ENCODE peak calls at places on chromosome 19, in eight cellular contexts. W is fibroblast of the aortic adventitia; E is foreskin fibroblast; S is AG08395; V is NCI-H2029; C is CD8-positive, alpha-beta T cell; D is activated CD8-positive, alpha-beta memory T cell treated with anti-CD3 and anti-CD28 coated beads for 24 hours; R is ovary. K is an unnamed sample.

GRCh38 chr19:2053601-2054389 is 2.8 kb upstream of the MKNK2 start:
- DNase-seq in E (no peak), V (peak), R (peak), W (peak), C (no peak), S (no peak), D (no peak), K (peak)

GRCh38 chr19:9881720-9882119 is 46.6 kb downstream of the PIN1 start:
- DNase-seq in V (no peak), E (no peak), W (no peak), D (no peak), S (no peak), C (no peak), R (no peak), K (peak)

GRCh38 chr19:19826875-19827274 is 5.3 kb upstream of the ZNF506 start:
- DNase-seq in V (no peak), E (no peak), D (no peak), C (no peak), R (no peak), W (no peak), S (no peak), K (no peak)

GRCh38 chr19:3098515-3099346 is 4.6 kb downstream of the GNA11 start:
- DNase-seq in R (peak), E (peak), S (peak), D (no peak), C (no peak), V (no peak), W (peak), K (peak)

GRCh38 chr19:2896694-2897093 is 4.0 kb upstream of the ZNF57 start:
- DNase-seq in W (no peak), S (no peak), E (no peak), D (no peak), V (no peak), R (no peak), C (no peak), K (no peak)

GRCh38 chr19:46067691-46068090 is 26.9 kb upstream of the IGFL4 start:
- DNase-seq in V (no peak), R (no peak), E (no peak), S (no peak), W (no peak), C (no peak), D (no peak), K (no peak)

GRCh38 chr19:6272411-6272791 is 7.4 kb downstream of the MLLT1 start:
- DNase-seq in R (peak), E (no peak), D (no peak), S (no peak), C (no peak), W (no peak), V (no peak), K (no peak)

GRCh38 chr19:14473073-14473790 is 1.9 kb downstream of the PTGER1 start:
- DNase-seq in W (no peak), D (peak), C (no peak), R (no peak), V (no peak), E (no peak), S (no peak), K (no peak)

GRCh38 chr19:54882758-54883157 is 8.7 kb downstream of the FCAR start:
- DNase-seq in E (no peak), V (no peak), W (no peak), S (no peak), D (no peak), R (no peak), C (no peak), K (no peak)

GRCh38 chr19:30064021-30064699 is 122.1 kb downstream of the URI1 start:
- DNase-seq in R (no peak), D (peak), V (peak), S (no peak), W (no peak), C (no peak), E (no peak), K (no peak)

GRCh38 chr19:46288896-46289588 is 7.8 kb upstream of the HIF3A start:
- DNase-seq in R (no peak), W (peak), D (no peak), V (peak), E (peak), S (peak), C (no peak), K (no peak)

GRCh38 chr19:38964738-38965137 is 10.8 kb downstream of the FBXO17 start:
- DNase-seq in C (no peak), E (no peak), V (no peak), D (no peak), R (no peak), W (no peak), S (no peak), K (no peak)

GRCh38 chr19:51018745-51019543 is 565 bp downstream of the KLK10 start:
- DNase-seq in C (no peak), W (no peak), D (no peak), E (no peak), S (no peak), R (peak), V (no peak), K (no peak)

GRCh38 chr19:48668332-48668731 is 4.5 kb downstream of the NTN5 start:
- DNase-seq in S (no peak), V (no peak), R (no peak), E (no peak), C (no peak), W (no peak), D (no peak), K (no peak)

GRCh38 chr19:11421607-11422098 is 2.5 kb upstream of the RGL3 start:
- DNase-seq in W (no peak), V (no peak), E (no peak), R (peak), S (peak), D (peak), C (no peak), K (peak)

GRCh38 chr19:32688315-32688714 is 3.3 kb upstream of the NUDT19 start:
- DNase-seq in S (no peak), R (no peak), V (peak), W (peak), D (no peak), C (no peak), E (no peak), K (no peak)

GRCh38 chr19:15123900-15124299 is 16.7 kb downstream of the SYDE1 start:
- DNase-seq in C (no peak), D (no peak), S (no peak), V (peak), W (no peak), E (no peak), R (peak), K (peak)

GRCh38 chr19:42122691-42123607 is 9.3 kb downstream of the POU2F2 start:
- DNase-seq in C (peak), W (no peak), D (peak), V (no peak), E (no peak), R (no peak), S (peak), K (no peak)

GRCh38 chr19:56217039-56217949 is 15.2 kb downstream of the ZSCAN5C start:
- DNase-seq in C (no peak), E (peak), R (peak), V (no peak), W (peak), S (peak), D (peak), K (no peak)

GRCh38 chr19:2003901-2004300 is 11.6 kb downstream of the BTBD2 start:
- DNase-seq in E (no peak), D (no peak), V (no peak), C (no peak), R (no peak), S (no peak), W (no peak), K (no peak)

GRCh38 chr19:4717966-4718701 is 5.5 kb downstream of the DPP9 start:
- DNase-seq in C (no peak), V (no peak), D (no peak), E (no peak), R (no peak), S (no peak), W (no peak), K (no peak)

GRCh38 chr19:45632468-45633196 is 6.6 kb downstream of the EML2 start:
- DNase-seq in S (peak), C (no peak), W (peak), E (peak), D (peak), V (peak), R (peak), K (peak)

GRCh38 chr19:10887616-10888367 is 16.4 kb downstream of the CARM1 start:
- DNase-seq in C (no peak), W (no peak), D (no peak), S (no peak), E (no peak), V (no peak), R (no peak), K (no peak)

GRCh38 chr19:6067975-6068374 is 42.3 kb downstream of the RFX2 start:
- DNase-seq in E (no peak), R (no peak), S (no peak), D (no peak), W (no peak), C (no peak), V (no peak), K (peak)

GRCh38 chr19:4669723-4670480 is at the start of gene MYDGF:
- DNase-seq in S (peak), V (peak), W (peak), R (peak), D (peak), E (peak), C (peak), K (peak)

GRCh38 chr19:52679598-52679997 is 41.4 kb upstream of the ZNF83 start:
- DNase-seq in V (no peak), R (no peak), W (no peak), C (no peak), S (no peak), D (no peak), E (no peak), K (no peak)

GRCh38 chr19:41641879-41642485 is 15.1 kb upstream of the CEACAM4 start:
- DNase-seq in E (peak), C (peak), S (peak), W (peak), V (peak), R (no peak), D (peak), K (peak)

GRCh38 chr19:32287811-32288227 is 57.6 kb upstream of the ZNF507 start:
- DNase-seq in S (peak), E (peak), D (no peak), C (no peak), V (peak), R (peak), W (peak), K (peak)

GRCh38 chr19:49403404-49404187 is 15.5 kb downstream of the KASH5 start:
- DNase-seq in S (no peak), W (no peak), E (no peak), C (no peak), V (peak), R (no peak), D (no peak), K (no peak)

GRCh38 chr19:7900401-7900870 is 3.2 kb upstream of the MAP2K7 start:
- DNase-seq in D (no peak), R (peak), S (no peak), E (no peak), C (no peak), W (no peak), V (no peak), K (no peak)

GRCh38 chr19:40089462-40089861 is 1.3 kb downstream of the ZNF780A start:
- DNase-seq in S (peak), C (no peak), W (peak), E (no peak), V (no peak), R (no peak), D (no peak), K (no peak)

GRCh38 chr19:30091856-30092255 is 149.8 kb downstream of the URI1 start:
- DNase-seq in V (no peak), E (no peak), W (no peak), R (no peak), C (no peak), D (no peak), S (no peak), K (no peak)

GRCh38 chr19:16380314-16380695 is 55.7 kb downstream of the KLF2 start:
- DNase-seq in W (no peak), S (no peak), C (no peak), D (no peak), V (no peak), E (no peak), R (peak), K (no peak)

GRCh38 chr19:50567052-50567841 is 988 bp downstream of the LRRC4B start:
- DNase-seq in D (no peak), V (no peak), S (no peak), E (no peak), C (no peak), W (no peak), R (no peak), K (no peak)

GRCh38 chr19:35169226-35169995 is 14.9 kb downstream of the FXYD5 start:
- DNase-seq in D (peak), S (no peak), R (no peak), V (no peak), C (no peak), E (no peak), W (no peak), K (no peak)